ENCODE peak calls at places on chromosome 12, in five cellular contexts. One of them, this sample, is unnamed.

GRCh38 chr12:3559601-3560294 is 68.7 kb downstream of the PRMT8 start:
- DNase-seq in heart left ventricle: no peak
- DNase-seq in GM04503: no peak
- DNase-seq in GM18507: no peak
- DNase-seq in EL: no peak
- DNase-seq in this sample: no peak

GRCh38 chr12:91982946-91983345 is 162.7 kb downstream of the BTG1 start:
- DNase-seq in heart left ventricle: no peak
- DNase-seq in GM18507: no peak
- DNase-seq in EL: no peak
- DNase-seq in GM04503: no peak
- DNase-seq in this sample: no peak

GRCh38 chr12:111056618-111057521 is 136.5 kb upstream of the MYL2 start:
- DNase-seq in GM18507: peak; percentile 46
- DNase-seq in GM04503: no peak
- DNase-seq in heart left ventricle: no peak
- DNase-seq in EL: no peak
- DNase-seq in this sample: no peak

GRCh38 chr12:111445311-111446043 is 39.8 kb downstream of the SH2B3 start:
- DNase-seq in GM18507: no peak
- DNase-seq in heart left ventricle: no peak
- DNase-seq in EL: no peak
- DNase-seq in GM04503: no peak
- DNase-seq in this sample: no peak

GRCh38 chr12:94753071-94753779 is 102.9 kb upstream of the TMCC3 start:
- DNase-seq in GM04503: no peak
- DNase-seq in heart left ventricle: no peak
- DNase-seq in EL: no peak
- DNase-seq in GM18507: no peak
- DNase-seq in this sample: no peak

GRCh38 chr12:71425568-71425967 is 14.0 kb upstream of the LGR5 start:
- DNase-seq in GM18507: no peak
- DNase-seq in heart left ventricle: no peak
- DNase-seq in EL: no peak
- DNase-seq in GM04503: no peak
- DNase-seq in this sample: no peak

GRCh38 chr12:44465139-44465538 is 411.0 kb downstream of the NELL2 start:
- DNase-seq in EL: no peak
- DNase-seq in heart left ventricle: no peak
- DNase-seq in GM18507: no peak
- DNase-seq in GM04503: no peak
- DNase-seq in this sample: no peak

GRCh38 chr12:113259499-113259953 is 38.3 kb downstream of the TPCN1 start:
- DNase-seq in GM18507: no peak
- DNase-seq in EL: no peak
- DNase-seq in GM04503: peak; percentile 46
- DNase-seq in heart left ventricle: peak; percentile 92
- DNase-seq in this sample: no peak

GRCh38 chr12:25929096-25929637 is 29.3 kb upstream of the RASSF8 start:
- DNase-seq in EL: peak; percentile 17
- DNase-seq in GM18507: no peak
- DNase-seq in heart left ventricle: no peak
- DNase-seq in GM04503: no peak
- DNase-seq in this sample: no peak

This sample was measured in NCI-H1048.